ENCODE peak calls at places on chromosomes 5 and 9, in ten cellular contexts. One of them, this sample, is unnamed.

GRCh38 chr9:110446171-110446570 is 108.5 kb upstream of the TXNDC8 start:
- DNase-seq in DND-41: no peak
- DNase-seq in HL-60: peak; percentile 6
- DNase-seq in PC-3: no peak
- DNase-seq in heart left ventricle: no peak
- DNase-seq in fibroblast of lung: no peak
- DNase-seq in breast epithelium: no peak
- DNase-seq in OCI-LY7: no peak
- DNase-seq in AG04450: no peak
- DNase-seq in colonic mucosa: no peak
- DNase-seq in this sample: no peak

GRCh38 chr5:8923516-8923915 is 622.4 kb downstream of the SEMA5A start:
- DNase-seq in OCI-LY7: no peak
- DNase-seq in PC-3: no peak
- DNase-seq in heart left ventricle: no peak
- DNase-seq in DND-41: no peak
- DNase-seq in colonic mucosa: no peak
- DNase-seq in AG04450: no peak
- DNase-seq in fibroblast of lung: peak; percentile 85
- DNase-seq in HL-60: no peak
- DNase-seq in breast epithelium: no peak
- DNase-seq in this sample: no peak

GRCh38 chr5:6457592-6457991 is 8.9 kb downstream of the UBE2QL1 start:
- DNase-seq in fibroblast of lung: no peak
- DNase-seq in breast epithelium: no peak
- DNase-seq in AG04450: no peak
- DNase-seq in HL-60: no peak
- DNase-seq in PC-3: no peak
- DNase-seq in OCI-LY7: no peak
- DNase-seq in colonic mucosa: no peak
- DNase-seq in DND-41: no peak
- DNase-seq in heart left ventricle: no peak
- DNase-seq in this sample: no peak

GRCh38 chr9:27365977-27366376 is 69.0 kb upstream of the EQTN start:
- DNase-seq in fibroblast of lung: no peak
- DNase-seq in colonic mucosa: no peak
- DNase-seq in breast epithelium: no peak
- DNase-seq in DND-41: peak; percentile 34
- DNase-seq in OCI-LY7: no peak
- DNase-seq in AG04450: no peak
- DNase-seq in HL-60: no peak
- DNase-seq in PC-3: no peak
- DNase-seq in heart left ventricle: no peak
- DNase-seq in this sample: no peak

GRCh38 chr9:89941875-89942274 is 337.1 kb downstream of the GADD45G start:
- DNase-seq in AG04450: peak; percentile 84
- DNase-seq in DND-41: no peak
- DNase-seq in HL-60: no peak
- DNase-seq in colonic mucosa: no peak
- DNase-seq in PC-3: peak; percentile 50
- DNase-seq in heart left ventricle: no peak
- DNase-seq in OCI-LY7: no peak
- DNase-seq in breast epithelium: no peak
- DNase-seq in fibroblast of lung: peak; percentile 91
- DNase-seq in this sample: peak; percentile 11

GRCh38 chr5:81393430-81393782 is 528 bp downstream of the ACOT12 start:
- DNase-seq in colonic mucosa: no peak
- DNase-seq in AG04450: no peak
- DNase-seq in fibroblast of lung: no peak
- DNase-seq in breast epithelium: no peak
- DNase-seq in DND-41: no peak
- DNase-seq in OCI-LY7: no peak
- DNase-seq in PC-3: no peak
- DNase-seq in heart left ventricle: no peak
- DNase-seq in HL-60: no peak
- DNase-seq in this sample: no peak

GRCh38 chr5:143213231-143213850 is 190.1 kb downstream of the NR3C1 start:
- DNase-seq in DND-41: no peak
- DNase-seq in heart left ventricle: peak; percentile 43
- DNase-seq in AG04450: no peak
- DNase-seq in HL-60: no peak
- DNase-seq in PC-3: no peak
- DNase-seq in OCI-LY7: no peak
- DNase-seq in colonic mucosa: no peak
- DNase-seq in breast epithelium: no peak
- DNase-seq in fibroblast of lung: peak; percentile 57
- DNase-seq in this sample: peak; percentile 74

GRCh38 chr5:135013445-135013844 is 20.6 kb downstream of the PITX1 start:
- DNase-seq in colonic mucosa: no peak
- DNase-seq in AG04450: no peak
- DNase-seq in breast epithelium: no peak
- DNase-seq in fibroblast of lung: no peak
- DNase-seq in OCI-LY7: no peak
- DNase-seq in HL-60: no peak
- DNase-seq in heart left ventricle: no peak
- DNase-seq in DND-41: no peak
- DNase-seq in PC-3: no peak
- DNase-seq in this sample: no peak

GRCh38 chr5:24621809-24622208 is 23.0 kb downstream of the CDH10 start:
- DNase-seq in PC-3: peak; percentile 40
- DNase-seq in colonic mucosa: peak; percentile 18
- DNase-seq in AG04450: no peak
- DNase-seq in breast epithelium: no peak
- DNase-seq in fibroblast of lung: peak; percentile 9
- DNase-seq in heart left ventricle: peak; percentile 62
- DNase-seq in OCI-LY7: no peak
- DNase-seq in HL-60: peak; percentile 27
- DNase-seq in DND-41: peak; percentile 31
- DNase-seq in this sample: peak; percentile 32

GRCh38 chr9:87194471-87194870 is 247.2 kb upstream of the GAS1 start:
- DNase-seq in fibroblast of lung: peak; percentile 56
- DNase-seq in heart left ventricle: no peak
- DNase-seq in colonic mucosa: no peak
- DNase-seq in HL-60: no peak
- DNase-seq in breast epithelium: no peak
- DNase-seq in DND-41: no peak
- DNase-seq in AG04450: peak; percentile 29
- DNase-seq in PC-3: no peak
- DNase-seq in OCI-LY7: no peak
- DNase-seq in this sample: peak; percentile 71
- H3K27ac ChIP-seq in fibroblast of lung: peak overlapping the region; percentile 71
- H3K27ac ChIP-seq in heart left ventricle: peak overlapping the region; percentile 27
- H3K27ac ChIP-seq in colonic mucosa: no peak overlapping the region
- H3K27ac ChIP-seq in HL-60: no peak overlapping the region
- H3K27ac ChIP-seq in breast epithelium: peak overlapping the region; percentile 55
- H3K27ac ChIP-seq in DND-41: no peak overlapping the region
- H3K27ac ChIP-seq in AG04450: peak overlapping the region; percentile 63
- H3K27ac ChIP-seq in PC-3: no peak overlapping the region
- H3K27ac ChIP-seq in OCI-LY7: no peak overlapping the region
- H3K27ac ChIP-seq in this sample: no peak overlapping the region

DNA sequence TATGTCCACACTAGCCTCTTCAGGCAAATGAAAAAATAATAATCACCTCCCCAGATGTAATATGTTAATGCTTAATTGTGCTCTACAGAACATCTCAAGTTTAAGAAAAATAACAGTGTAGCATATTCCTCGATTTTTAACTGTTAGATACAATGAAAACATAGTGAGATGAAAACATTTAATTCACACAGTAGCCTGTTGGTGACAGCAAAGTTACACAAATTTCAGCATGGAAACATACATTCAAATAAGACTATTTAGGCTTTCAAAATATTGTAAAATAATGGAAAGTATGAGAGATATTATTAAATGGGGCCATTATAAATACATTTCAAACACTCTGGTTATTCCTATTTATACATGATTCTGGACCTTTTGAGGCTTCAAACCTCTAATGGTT is 543.1 kb downstream of the MAT2B start:
- DNase-seq in HL-60: no peak
- DNase-seq in fibroblast of lung: peak; percentile 64
- DNase-seq in colonic mucosa: no peak
- DNase-seq in OCI-LY7: no peak
- DNase-seq in AG04450: no peak
- DNase-seq in PC-3: peak; percentile 23
- DNase-seq in DND-41: no peak
- DNase-seq in breast epithelium: no peak
- DNase-seq in heart left ventricle: no peak
- DNase-seq in this sample: no peak
- TF ChIP-seq CTCF in HL-60: no peak
- TF ChIP-seq CTCF in fibroblast of lung: peak; percentile 42
- TF ChIP-seq CTCF in colonic mucosa: no peak
- TF ChIP-seq CTCF in OCI-LY7: no peak
- TF ChIP-seq CTCF in AG04450: peak; percentile 34
- TF ChIP-seq CTCF in PC-3: peak; percentile 45
- TF ChIP-seq CTCF in DND-41: no peak
- TF ChIP-seq CTCF in breast epithelium: no peak
- TF ChIP-seq CTCF in heart left ventricle: no peak
- TF ChIP-seq CTCF in this sample: peak; percentile 39

GRCh38 chr5:179317411-179318192 is 27.7 kb downstream of the ADAMTS2 start:
- DNase-seq in breast epithelium: no peak
- DNase-seq in heart left ventricle: peak; percentile 18
- DNase-seq in OCI-LY7: no peak
- DNase-seq in HL-60: no peak
- DNase-seq in colonic mucosa: no peak
- DNase-seq in DND-41: no peak
- DNase-seq in PC-3: no peak
- DNase-seq in AG04450: no peak
- DNase-seq in fibroblast of lung: no peak
- DNase-seq in this sample: no peak
- H3K27ac ChIP-seq in breast epithelium: peak overlapping the region; percentile 12
- H3K27ac ChIP-seq in heart left ventricle: no peak overlapping the region
- H3K27ac ChIP-seq in OCI-LY7: no peak overlapping the region
- H3K27ac ChIP-seq in HL-60: no peak overlapping the region
- H3K27ac ChIP-seq in colonic mucosa: no peak overlapping the region
- H3K27ac ChIP-seq in DND-41: no peak overlapping the region
- H3K27ac ChIP-seq in PC-3: no peak overlapping the region
- H3K27ac ChIP-seq in AG04450: no peak overlapping the region
- H3K27ac ChIP-seq in fibroblast of lung: no peak overlapping the region
- H3K27ac ChIP-seq in this sample: no peak overlapping the region

GRCh38 chr5:153067869-153068268 is 422.6 kb upstream of the GRIA1 start:
- DNase-seq in PC-3: no peak
- DNase-seq in OCI-LY7: no peak
- DNase-seq in heart left ventricle: no peak
- DNase-seq in colonic mucosa: no peak
- DNase-seq in AG04450: no peak
- DNase-seq in fibroblast of lung: no peak
- DNase-seq in breast epithelium: no peak
- DNase-seq in HL-60: no peak
- DNase-seq in DND-41: no peak
- DNase-seq in this sample: no peak
- TF ChIP-seq CTCF in PC-3: no peak
- TF ChIP-seq CTCF in OCI-LY7: no peak
- TF ChIP-seq CTCF in heart left ventricle: no peak
- TF ChIP-seq CTCF in colonic mucosa: no peak
- TF ChIP-seq CTCF in AG04450: no peak
- TF ChIP-seq CTCF in fibroblast of lung: no peak
- TF ChIP-seq CTCF in breast epithelium: no peak
- TF ChIP-seq CTCF in HL-60: no peak
- TF ChIP-seq CTCF in DND-41: no peak
- TF ChIP-seq CTCF in this sample: no peak

DNA sequence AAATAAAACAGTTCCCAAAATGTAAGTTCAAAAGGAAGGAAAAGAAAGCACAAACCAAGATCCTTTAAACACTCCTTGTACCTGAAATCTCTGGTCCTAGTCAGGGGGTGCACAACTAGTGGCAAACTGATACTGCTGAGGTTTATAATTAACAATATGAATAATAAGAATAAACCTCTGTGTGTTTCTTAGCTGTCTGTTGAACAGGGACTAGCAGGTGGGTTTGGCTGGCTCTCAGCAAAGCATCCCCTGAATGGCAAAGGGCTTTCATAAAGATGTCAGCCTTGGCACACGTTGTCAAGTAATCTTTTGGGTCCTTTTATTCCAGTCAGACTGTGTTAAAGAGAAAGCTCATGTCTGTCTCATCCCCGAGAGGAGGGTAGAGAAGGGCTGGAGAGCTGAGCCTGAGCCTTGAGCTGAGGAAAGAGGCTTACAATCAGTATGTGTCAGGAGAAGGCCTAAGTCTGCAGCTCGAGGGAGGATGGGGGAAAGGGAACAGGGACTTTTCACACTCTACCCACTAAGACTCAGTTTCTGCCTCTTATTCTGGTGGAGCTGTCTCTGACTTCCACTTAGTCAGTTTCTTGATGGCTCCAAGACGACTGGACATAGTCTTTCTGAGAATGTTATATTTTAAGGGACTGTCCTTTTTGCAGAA is 123.0 kb downstream of the GALNT10 start:
- DNase-seq in AG04450: no peak
- DNase-seq in OCI-LY7: no peak
- DNase-seq in HL-60: no peak
- DNase-seq in heart left ventricle: no peak
- DNase-seq in colonic mucosa: no peak
- DNase-seq in breast epithelium: no peak
- DNase-seq in fibroblast of lung: no peak
- DNase-seq in DND-41: no peak
- DNase-seq in PC-3: no peak
- DNase-seq in this sample: no peak
- H3K27ac ChIP-seq in AG04450: no peak overlapping the region
- H3K27ac ChIP-seq in OCI-LY7: no peak overlapping the region
- H3K27ac ChIP-seq in HL-60: no peak overlapping the region
- H3K27ac ChIP-seq in heart left ventricle: no peak overlapping the region
- H3K27ac ChIP-seq in colonic mucosa: no peak overlapping the region
- H3K27ac ChIP-seq in breast epithelium: no peak overlapping the region
- H3K27ac ChIP-seq in fibroblast of lung: no peak overlapping the region
- H3K27ac ChIP-seq in DND-41: no peak overlapping the region
- H3K27ac ChIP-seq in PC-3: no peak overlapping the region
- H3K27ac ChIP-seq in this sample: no peak overlapping the region

DNA sequence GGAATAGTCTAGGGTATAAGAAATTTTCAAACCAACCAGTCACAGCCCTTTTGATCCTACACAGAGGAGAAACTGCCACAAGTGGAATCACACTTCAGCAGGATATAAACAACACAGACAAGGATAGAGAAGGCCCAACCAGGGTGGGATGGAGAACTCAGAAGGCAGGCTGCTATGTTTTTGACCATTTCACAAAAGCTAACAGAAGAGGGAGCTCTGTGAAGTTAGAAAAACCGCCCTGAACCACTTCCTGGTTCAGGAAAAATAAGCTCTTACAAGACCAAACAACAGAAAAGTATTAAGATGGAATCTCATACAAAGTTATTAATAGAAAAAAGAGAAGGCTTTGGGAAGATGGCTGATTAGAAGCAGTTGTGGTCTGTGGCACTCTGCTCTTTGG is 960 bp upstream of the IFNB1 start:
- DNase-seq in HL-60: peak; percentile 27
- DNase-seq in colonic mucosa: no peak
- DNase-seq in DND-41: peak; percentile 31
- DNase-seq in AG04450: no peak
- DNase-seq in heart left ventricle: no peak
- DNase-seq in fibroblast of lung: no peak
- DNase-seq in OCI-LY7: peak; percentile 37
- DNase-seq in breast epithelium: no peak
- DNase-seq in PC-3: peak; percentile 33
- DNase-seq in this sample: no peak
- TF ChIP-seq CTCF in HL-60: no peak
- TF ChIP-seq CTCF in colonic mucosa: no peak
- TF ChIP-seq CTCF in DND-41: peak; percentile 64
- TF ChIP-seq CTCF in AG04450: no peak
- TF ChIP-seq CTCF in heart left ventricle: no peak
- TF ChIP-seq CTCF in fibroblast of lung: no peak
- TF ChIP-seq CTCF in OCI-LY7: peak; percentile 70
- TF ChIP-seq CTCF in breast epithelium: no peak
- TF ChIP-seq CTCF in PC-3: peak; percentile 45
- TF ChIP-seq CTCF in this sample: no peak

This sample was measured in cardiac muscle cell.